ENCODE peak calls at places on chromosome 20, in six cellular contexts. R, I, C, T, J and Q are unnamed samples.

GRCh38 chr20:11204926-11205768 is 531.3 kb upstream of the JAG1 start:
- DNase-seq in R (no peak), I (no peak), C (no peak), T (peak; percentile 24), J (no peak), Q (no peak)

GRCh38 chr20:58583586-58583985 is 67.5 kb upstream of the STX16 start:
- DNase-seq in R (no peak), I (peak; percentile 5), C (peak; percentile 47), T (no peak), J (peak; percentile 65), Q (no peak)

GRCh38 chr20:34083137-34083536 is 28.9 kb downstream of the EIF2S2 start:
- DNase-seq in R (no peak), I (peak; percentile 72), C (peak; percentile 86), T (no peak), J (no peak), Q (no peak)

GRCh38 chr20:50425076-50425475 is 85.1 kb upstream of the PTPN1 start:
- DNase-seq in R (no peak), I (no peak), C (no peak), T (no peak), J (no peak), Q (no peak)

GRCh38 chr20:2812189-2812588 is 2.6 kb upstream of the C20orf141 start:
- DNase-seq in R (no peak), I (no peak), C (no peak), T (no peak), J (no peak), Q (no peak)

GRCh38 chr20:19304886-19305415 is 92.5 kb downstream of the SLC24A3 start:
- DNase-seq in R (no peak), I (no peak), C (no peak), T (no peak), J (no peak), Q (no peak)

GRCh38 chr20:5938456-5939029 is 11.8 kb downstream of the TRMT6 start:
- DNase-seq in R (no peak), I (no peak), C (no peak), T (no peak), J (no peak), Q (no peak)

GRCh38 chr20:34066476-34067090 is 45.5 kb downstream of the EIF2S2 start:
- DNase-seq in R (no peak), I (no peak), C (no peak), T (no peak), J (no peak), Q (no peak)

GRCh38 chr20:62984666-62985065 is 22.1 kb downstream of the BHLHE23 start:
- DNase-seq in R (no peak), I (no peak), C (no peak), T (no peak), J (no peak), Q (no peak)

GRCh38 chr20:47727909-47728361 is 57.3 kb downstream of the SULF2 start:
- DNase-seq in R (no peak), I (no peak), C (no peak), T (no peak), J (no peak), Q (no peak)

GRCh38 chr20:13113731-13114130 is 105.0 kb downstream of the SPTLC3 start:
- DNase-seq in R (no peak), I (no peak), C (no peak), T (no peak), J (no peak), Q (no peak)